ENCODE peak calls at places on chromosomes 1 and 21, in ten cellular contexts. One of them, this sample, is unnamed.

GRCh38 chr21:36733857-36734256 is 34.9 kb downstream of the SIM2 start:
- DNase-seq in foreskin fibroblast: no peak
- DNase-seq in uterus: no peak
- DNase-seq in endothelial cell of umbilical vein: no peak
- DNase-seq in HFF-Myc: no peak
- DNase-seq in HCT116: no peak
- DNase-seq in IMR-90: no peak
- DNase-seq in cardiac fibroblast: no peak
- DNase-seq in suprapubic skin: no peak
- DNase-seq in RWPE2: no peak
- DNase-seq in this sample: no peak

GRCh38 chr1:14835725-14836124 is 237.2 kb downstream of the KAZN start:
- DNase-seq in foreskin fibroblast: no peak
- DNase-seq in IMR-90: peak
- DNase-seq in HFF-Myc: no peak
- DNase-seq in suprapubic skin: no peak
- DNase-seq in cardiac fibroblast: peak
- DNase-seq in endothelial cell of umbilical vein: no peak
- DNase-seq in HCT116: no peak
- DNase-seq in RWPE2: no peak
- DNase-seq in uterus: no peak
- DNase-seq in this sample: no peak

GRCh38 chr1:247857069-247857985 is at the start of gene TRIM58:
- DNase-seq in uterus: peak
- DNase-seq in cardiac fibroblast: peak
- DNase-seq in suprapubic skin: peak
- DNase-seq in RWPE2: no peak
- DNase-seq in HCT116: no peak
- DNase-seq in HFF-Myc: no peak
- DNase-seq in IMR-90: no peak
- DNase-seq in endothelial cell of umbilical vein: no peak
- DNase-seq in foreskin fibroblast: no peak
- DNase-seq in this sample: no peak

GRCh38 chr1:184838374-184838995 is 83.8 kb upstream of the EDEM3 start:
- DNase-seq in cardiac fibroblast: peak
- DNase-seq in IMR-90: peak
- DNase-seq in uterus: peak
- DNase-seq in HFF-Myc: peak
- DNase-seq in foreskin fibroblast: peak
- DNase-seq in RWPE2: peak
- DNase-seq in endothelial cell of umbilical vein: no peak
- DNase-seq in HCT116: no peak
- DNase-seq in suprapubic skin: peak
- DNase-seq in this sample: peak

GRCh38 chr1:163161337-163161736 is 41.4 kb downstream of the RGS5 start:
- DNase-seq in cardiac fibroblast: no peak
- DNase-seq in IMR-90: no peak
- DNase-seq in HFF-Myc: no peak
- DNase-seq in RWPE2: no peak
- DNase-seq in suprapubic skin: no peak
- DNase-seq in foreskin fibroblast: no peak
- DNase-seq in HCT116: no peak
- DNase-seq in endothelial cell of umbilical vein: peak
- DNase-seq in uterus: no peak
- DNase-seq in this sample: no peak

GRCh38 chr1:168709896-168710305 is 19.1 kb downstream of the DPT start:
- DNase-seq in RWPE2: no peak
- DNase-seq in endothelial cell of umbilical vein: no peak
- DNase-seq in foreskin fibroblast: peak
- DNase-seq in uterus: no peak
- DNase-seq in cardiac fibroblast: peak
- DNase-seq in IMR-90: no peak
- DNase-seq in HFF-Myc: peak
- DNase-seq in suprapubic skin: no peak
- DNase-seq in HCT116: peak
- DNase-seq in this sample: peak

GRCh38 chr1:119674110-119674509 is 26.0 kb upstream of the ZNF697 start:
- DNase-seq in HFF-Myc: no peak
- DNase-seq in HCT116: no peak
- DNase-seq in RWPE2: no peak
- DNase-seq in foreskin fibroblast: peak
- DNase-seq in uterus: no peak
- DNase-seq in endothelial cell of umbilical vein: peak
- DNase-seq in suprapubic skin: no peak
- DNase-seq in cardiac fibroblast: peak
- DNase-seq in IMR-90: peak
- DNase-seq in this sample: no peak

GRCh38 chr21:34615487-34615814 is 538 bp upstream of the RCAN1 start:
- DNase-seq in cardiac fibroblast: no peak
- DNase-seq in suprapubic skin: no peak
- DNase-seq in endothelial cell of umbilical vein: no peak
- DNase-seq in IMR-90: no peak
- DNase-seq in foreskin fibroblast: no peak
- DNase-seq in uterus: no peak
- DNase-seq in HCT116: no peak
- DNase-seq in HFF-Myc: no peak
- DNase-seq in RWPE2: no peak
- DNase-seq in this sample: no peak

GRCh38 chr1:40182956-40183710 is 21.9 kb downstream of the RLF start:
- DNase-seq in IMR-90: peak
- DNase-seq in uterus: no peak
- DNase-seq in suprapubic skin: no peak
- DNase-seq in RWPE2: no peak
- DNase-seq in foreskin fibroblast: peak
- DNase-seq in cardiac fibroblast: peak
- DNase-seq in endothelial cell of umbilical vein: peak
- DNase-seq in HFF-Myc: no peak
- DNase-seq in HCT116: peak
- DNase-seq in this sample: no peak

GRCh38 chr1:2025491-2025981 is 6.4 kb downstream of the GABRD start:
- DNase-seq in foreskin fibroblast: no peak
- DNase-seq in IMR-90: no peak
- DNase-seq in suprapubic skin: no peak
- DNase-seq in HCT116: no peak
- DNase-seq in uterus: no peak
- DNase-seq in HFF-Myc: no peak
- DNase-seq in endothelial cell of umbilical vein: no peak
- DNase-seq in RWPE2: no peak
- DNase-seq in cardiac fibroblast: no peak
- DNase-seq in this sample: no peak

GRCh38 chr1:43436371-43436770 is 17.4 kb downstream of the HYI start:
- DNase-seq in uterus: peak
- DNase-seq in endothelial cell of umbilical vein: no peak
- DNase-seq in RWPE2: no peak
- DNase-seq in IMR-90: no peak
- DNase-seq in HFF-Myc: no peak
- DNase-seq in foreskin fibroblast: no peak
- DNase-seq in HCT116: no peak
- DNase-seq in cardiac fibroblast: no peak
- DNase-seq in suprapubic skin: peak
- DNase-seq in this sample: no peak
- TF ChIP-seq CTCF in uterus: no peak
- TF ChIP-seq CTCF in endothelial cell of umbilical vein: no peak
- TF ChIP-seq CTCF in RWPE2: no peak
- TF ChIP-seq CTCF in IMR-90: no peak
- TF ChIP-seq CTCF in HFF-Myc: no peak
- TF ChIP-seq CTCF in foreskin fibroblast: no peak
- TF ChIP-seq CTCF in HCT116: no peak
- TF ChIP-seq CTCF in cardiac fibroblast: no peak
- TF ChIP-seq CTCF in suprapubic skin: no peak
- TF ChIP-seq CTCF in this sample: no peak

GRCh38 chr1:62142550-62142949 is 52.1 kb upstream of the L1TD1 start:
- DNase-seq in suprapubic skin: no peak
- DNase-seq in endothelial cell of umbilical vein: no peak
- DNase-seq in RWPE2: no peak
- DNase-seq in IMR-90: no peak
- DNase-seq in foreskin fibroblast: no peak
- DNase-seq in uterus: no peak
- DNase-seq in cardiac fibroblast: peak
- DNase-seq in HCT116: no peak
- DNase-seq in HFF-Myc: no peak
- DNase-seq in this sample: no peak
- H3K4me3 ChIP-seq in suprapubic skin: no peak
- H3K4me3 ChIP-seq in endothelial cell of umbilical vein: no peak
- H3K4me3 ChIP-seq in RWPE2: no peak
- H3K4me3 ChIP-seq in IMR-90: no peak
- H3K4me3 ChIP-seq in foreskin fibroblast: no peak
- H3K4me3 ChIP-seq in uterus: no peak
- H3K4me3 ChIP-seq in cardiac fibroblast: no peak
- H3K4me3 ChIP-seq in HCT116: no peak
- H3K4me3 ChIP-seq in HFF-Myc: no peak
- H3K4me3 ChIP-seq in this sample: no peak

GRCh38 chr1:4698911-4699310 is 44.5 kb downstream of the AJAP1 start:
- DNase-seq in RWPE2: no peak
- DNase-seq in foreskin fibroblast: no peak
- DNase-seq in uterus: no peak
- DNase-seq in HFF-Myc: no peak
- DNase-seq in cardiac fibroblast: no peak
- DNase-seq in suprapubic skin: no peak
- DNase-seq in HCT116: no peak
- DNase-seq in IMR-90: no peak
- DNase-seq in endothelial cell of umbilical vein: no peak
- DNase-seq in this sample: no peak

GRCh38 chr1:4701276-4701675 is 46.9 kb downstream of the AJAP1 start:
- DNase-seq in RWPE2: no peak
- DNase-seq in suprapubic skin: no peak
- DNase-seq in HCT116: no peak
- DNase-seq in cardiac fibroblast: no peak
- DNase-seq in IMR-90: no peak
- DNase-seq in HFF-Myc: no peak
- DNase-seq in foreskin fibroblast: no peak
- DNase-seq in endothelial cell of umbilical vein: no peak
- DNase-seq in uterus: no peak
- DNase-seq in this sample: no peak

GRCh38 chr1:4702464-4702863 is 48.1 kb downstream of the AJAP1 start:
- DNase-seq in endothelial cell of umbilical vein: no peak
- DNase-seq in HCT116: no peak
- DNase-seq in HFF-Myc: no peak
- DNase-seq in IMR-90: no peak
- DNase-seq in cardiac fibroblast: no peak
- DNase-seq in foreskin fibroblast: no peak
- DNase-seq in suprapubic skin: no peak
- DNase-seq in RWPE2: no peak
- DNase-seq in uterus: no peak
- DNase-seq in this sample: no peak

GRCh38 chr1:4699724-4700301 is 45.4 kb downstream of the AJAP1 start:
- DNase-seq in HCT116: no peak
- DNase-seq in RWPE2: no peak
- DNase-seq in uterus: no peak
- DNase-seq in IMR-90: no peak
- DNase-seq in suprapubic skin: no peak
- DNase-seq in endothelial cell of umbilical vein: no peak
- DNase-seq in cardiac fibroblast: no peak
- DNase-seq in foreskin fibroblast: no peak
- DNase-seq in HFF-Myc: no peak
- DNase-seq in this sample: no peak

GRCh38 chr1:4700801-4701200 is 46.4 kb downstream of the AJAP1 start:
- DNase-seq in IMR-90: no peak
- DNase-seq in uterus: no peak
- DNase-seq in HFF-Myc: no peak
- DNase-seq in suprapubic skin: no peak
- DNase-seq in HCT116: no peak
- DNase-seq in endothelial cell of umbilical vein: no peak
- DNase-seq in foreskin fibroblast: no peak
- DNase-seq in cardiac fibroblast: no peak
- DNase-seq in RWPE2: no peak
- DNase-seq in this sample: no peak
- TF ChIP-seq CTCF in IMR-90: no peak
- TF ChIP-seq CTCF in uterus: no peak
- TF ChIP-seq CTCF in HFF-Myc: no peak
- TF ChIP-seq CTCF in suprapubic skin: no peak
- TF ChIP-seq CTCF in HCT116: no peak
- TF ChIP-seq CTCF in endothelial cell of umbilical vein: no peak
- TF ChIP-seq CTCF in foreskin fibroblast: no peak
- TF ChIP-seq CTCF in cardiac fibroblast: no peak
- TF ChIP-seq CTCF in RWPE2: no peak
- TF ChIP-seq CTCF in this sample: no peak

GRCh38 chr1:76426606-76427005 is 352.1 kb downstream of the ST6GALNAC3 start:
- DNase-seq in HFF-Myc: no peak
- DNase-seq in IMR-90: peak
- DNase-seq in suprapubic skin: no peak
- DNase-seq in uterus: no peak
- DNase-seq in cardiac fibroblast: peak
- DNase-seq in HCT116: no peak
- DNase-seq in foreskin fibroblast: peak
- DNase-seq in endothelial cell of umbilical vein: no peak
- DNase-seq in RWPE2: no peak
- DNase-seq in this sample: no peak

GRCh38 chr1:76428027-76428426 is 353.5 kb downstream of the ST6GALNAC3 start:
- DNase-seq in suprapubic skin: no peak
- DNase-seq in HFF-Myc: no peak
- DNase-seq in uterus: no peak
- DNase-seq in HCT116: no peak
- DNase-seq in cardiac fibroblast: peak
- DNase-seq in IMR-90: peak
- DNase-seq in foreskin fibroblast: peak
- DNase-seq in RWPE2: no peak
- DNase-seq in endothelial cell of umbilical vein: peak
- DNase-seq in this sample: no peak

GRCh38 chr1:76425104-76425842 is 350.7 kb downstream of the ST6GALNAC3 start:
- DNase-seq in uterus: no peak
- DNase-seq in HCT116: no peak
- DNase-seq in IMR-90: no peak
- DNase-seq in HFF-Myc: no peak
- DNase-seq in endothelial cell of umbilical vein: no peak
- DNase-seq in foreskin fibroblast: no peak
- DNase-seq in cardiac fibroblast: peak
- DNase-seq in RWPE2: no peak
- DNase-seq in suprapubic skin: no peak
- DNase-seq in this sample: no peak

GRCh38 chr1:76430532-76430931 is 356.0 kb downstream of the ST6GALNAC3 start:
- DNase-seq in foreskin fibroblast: no peak
- DNase-seq in uterus: no peak
- DNase-seq in RWPE2: no peak
- DNase-seq in IMR-90: no peak
- DNase-seq in cardiac fibroblast: peak
- DNase-seq in endothelial cell of umbilical vein: no peak
- DNase-seq in HCT116: no peak
- DNase-seq in suprapubic skin: no peak
- DNase-seq in HFF-Myc: no peak
- DNase-seq in this sample: no peak

GRCh38 chr1:76425843-76426145 is 351.2 kb downstream of the ST6GALNAC3 start:
- DNase-seq in suprapubic skin: no peak
- DNase-seq in HFF-Myc: peak
- DNase-seq in RWPE2: no peak
- DNase-seq in IMR-90: peak
- DNase-seq in uterus: no peak
- DNase-seq in foreskin fibroblast: peak
- DNase-seq in endothelial cell of umbilical vein: peak
- DNase-seq in HCT116: no peak
- DNase-seq in cardiac fibroblast: peak
- DNase-seq in this sample: peak
- H3K4me3 ChIP-seq in suprapubic skin: no peak
- H3K4me3 ChIP-seq in HFF-Myc: no peak
- H3K4me3 ChIP-seq in RWPE2: no peak
- H3K4me3 ChIP-seq in IMR-90: no peak
- H3K4me3 ChIP-seq in uterus: no peak
- H3K4me3 ChIP-seq in foreskin fibroblast: no peak
- H3K4me3 ChIP-seq in endothelial cell of umbilical vein: no peak
- H3K4me3 ChIP-seq in HCT116: no peak
- H3K4me3 ChIP-seq in cardiac fibroblast: no peak
- H3K4me3 ChIP-seq in this sample: no peak

GRCh38 chr1:29453502-29454240 is 217.3 kb downstream of the PTPRU start:
- DNase-seq in foreskin fibroblast: peak
- DNase-seq in uterus: peak
- DNase-seq in IMR-90: peak
- DNase-seq in endothelial cell of umbilical vein: peak
- DNase-seq in suprapubic skin: no peak
- DNase-seq in HCT116: peak
- DNase-seq in HFF-Myc: peak
- DNase-seq in cardiac fibroblast: peak
- DNase-seq in RWPE2: no peak
- DNase-seq in this sample: no peak
- TF ChIP-seq CTCF in foreskin fibroblast: peak
- TF ChIP-seq CTCF in uterus: no peak
- TF ChIP-seq CTCF in IMR-90: peak
- TF ChIP-seq CTCF in endothelial cell of umbilical vein: peak
- TF ChIP-seq CTCF in suprapubic skin: no peak
- TF ChIP-seq CTCF in HCT116: peak
- TF ChIP-seq CTCF in HFF-Myc: peak
- TF ChIP-seq CTCF in cardiac fibroblast: no peak
- TF ChIP-seq CTCF in RWPE2: peak
- TF ChIP-seq CTCF in this sample: peak